ENCODE peak calls at places on chromosomes 6 and 20, in eight cellular contexts. One of them, this sample, is unnamed.

GRCh38 chr20:32149566-32150170 is 40.2 kb downstream of the TM9SF4 start:
- DNase-seq in heart left ventricle: no peak
- DNase-seq in endothelial cell of umbilical vein: no peak
- DNase-seq in uterus: no peak
- DNase-seq in A549: no peak
- DNase-seq in ovary: no peak
- DNase-seq in upper lobe of left lung: no peak
- DNase-seq in K562: no peak
- DNase-seq in this sample: no peak

GRCh38 chr6:114304304-114304887 is 38.4 kb downstream of the HS3ST5 start:
- DNase-seq in heart left ventricle: no peak
- DNase-seq in endothelial cell of umbilical vein: peak; percentile 19
- DNase-seq in uterus: no peak
- DNase-seq in A549: no peak
- DNase-seq in ovary: no peak
- DNase-seq in upper lobe of left lung: no peak
- DNase-seq in K562: no peak
- DNase-seq in this sample: no peak

GRCh38 chr20:21109144-21109543 is 3.0 kb upstream of the LINC00237 start:
- DNase-seq in heart left ventricle: no peak
- DNase-seq in endothelial cell of umbilical vein: no peak
- DNase-seq in uterus: no peak
- DNase-seq in A549: no peak
- DNase-seq in ovary: no peak
- DNase-seq in upper lobe of left lung: no peak
- DNase-seq in K562: no peak
- DNase-seq in this sample: no peak

GRCh38 chr20:22584630-22584921 is 204 bp upstream of the FOXA2 start:
- DNase-seq in heart left ventricle: no peak
- DNase-seq in endothelial cell of umbilical vein: no peak
- DNase-seq in uterus: no peak
- DNase-seq in A549: peak; percentile 98
- DNase-seq in ovary: no peak
- DNase-seq in upper lobe of left lung: peak; percentile 94
- DNase-seq in K562: no peak
- DNase-seq in this sample: no peak

GRCh38 chr20:53867741-53868351 is 202.5 kb downstream of the BCAS1 start:
- DNase-seq in heart left ventricle: no peak
- DNase-seq in endothelial cell of umbilical vein: no peak
- DNase-seq in uterus: no peak
- DNase-seq in A549: no peak
- DNase-seq in ovary: no peak
- DNase-seq in upper lobe of left lung: no peak
- DNase-seq in K562: no peak
- DNase-seq in this sample: no peak

GRCh38 chr6:50849016-50849748 is 30.5 kb downstream of the TFAP2B start:
- DNase-seq in heart left ventricle: no peak
- DNase-seq in endothelial cell of umbilical vein: no peak
- DNase-seq in uterus: no peak
- DNase-seq in A549: no peak
- DNase-seq in ovary: no peak
- DNase-seq in upper lobe of left lung: peak; percentile 33
- DNase-seq in K562: no peak
- DNase-seq in this sample: no peak

GRCh38 chr6:17633465-17634188 is 33.5 kb downstream of the FAM8A1 start:
- DNase-seq in heart left ventricle: no peak
- DNase-seq in endothelial cell of umbilical vein: no peak
- DNase-seq in uterus: no peak
- DNase-seq in A549: no peak
- DNase-seq in ovary: no peak
- DNase-seq in upper lobe of left lung: no peak
- DNase-seq in K562: no peak
- DNase-seq in this sample: no peak

GRCh38 chr20:47350691-47351545 is 5.6 kb downstream of the ZMYND8 start:
- DNase-seq in heart left ventricle: no peak
- DNase-seq in endothelial cell of umbilical vein: peak; percentile 71
- DNase-seq in uterus: no peak
- DNase-seq in A549: no peak
- DNase-seq in ovary: no peak
- DNase-seq in upper lobe of left lung: no peak
- DNase-seq in K562: no peak
- DNase-seq in this sample: no peak

GRCh38 chr20:668638-669037 is 7.0 kb downstream of the SCRT2 start:
- DNase-seq in heart left ventricle: no peak
- DNase-seq in endothelial cell of umbilical vein: no peak
- DNase-seq in uterus: no peak
- DNase-seq in A549: no peak
- DNase-seq in ovary: no peak
- DNase-seq in upper lobe of left lung: no peak
- DNase-seq in K562: no peak
- DNase-seq in this sample: no peak

GRCh38 chr6:125423047-125423446 is 121.3 kb upstream of the HDDC2 start:
- DNase-seq in heart left ventricle: no peak
- DNase-seq in endothelial cell of umbilical vein: no peak
- DNase-seq in uterus: no peak
- DNase-seq in A549: no peak
- DNase-seq in ovary: no peak
- DNase-seq in upper lobe of left lung: no peak
- DNase-seq in K562: no peak
- DNase-seq in this sample: no peak

GRCh38 chr20:18851556-18852098 is 38.0 kb downstream of the SCP2D1 start:
- DNase-seq in heart left ventricle: no peak
- DNase-seq in endothelial cell of umbilical vein: no peak
- DNase-seq in uterus: no peak
- DNase-seq in A549: no peak
- DNase-seq in ovary: no peak
- DNase-seq in upper lobe of left lung: no peak
- DNase-seq in K562: no peak
- DNase-seq in this sample: no peak

GRCh38 chr6:116492331-116493067 is 18.9 kb upstream of the CALHM5 start:
- DNase-seq in heart left ventricle: no peak
- DNase-seq in endothelial cell of umbilical vein: peak; percentile 63
- DNase-seq in uterus: no peak
- DNase-seq in A549: no peak
- DNase-seq in ovary: no peak
- DNase-seq in upper lobe of left lung: no peak
- DNase-seq in K562: peak; percentile 18
- DNase-seq in this sample: no peak

GRCh38 chr6:137883400-137883888 is 16.4 kb downstream of the TNFAIP3 start:
- DNase-seq in heart left ventricle: no peak
- DNase-seq in endothelial cell of umbilical vein: peak; percentile 79
- DNase-seq in uterus: no peak
- DNase-seq in A549: no peak
- DNase-seq in ovary: no peak
- DNase-seq in upper lobe of left lung: no peak
- DNase-seq in K562: no peak
- DNase-seq in this sample: peak; percentile 71

GRCh38 chr6:89308525-89309400 is 6.3 kb downstream of the GABRR2 start:
- DNase-seq in heart left ventricle: no peak
- DNase-seq in endothelial cell of umbilical vein: no peak
- DNase-seq in uterus: no peak
- DNase-seq in A549: no peak
- DNase-seq in ovary: no peak
- DNase-seq in upper lobe of left lung: no peak
- DNase-seq in K562: no peak
- DNase-seq in this sample: no peak

GRCh38 chr20:16612708-16613107 is 39.5 kb upstream of the KIF16B start:
- DNase-seq in heart left ventricle: peak; percentile 54
- DNase-seq in endothelial cell of umbilical vein: no peak
- DNase-seq in uterus: no peak
- DNase-seq in A549: no peak
- DNase-seq in ovary: no peak
- DNase-seq in upper lobe of left lung: no peak
- DNase-seq in K562: no peak
- DNase-seq in this sample: no peak

DNA sequence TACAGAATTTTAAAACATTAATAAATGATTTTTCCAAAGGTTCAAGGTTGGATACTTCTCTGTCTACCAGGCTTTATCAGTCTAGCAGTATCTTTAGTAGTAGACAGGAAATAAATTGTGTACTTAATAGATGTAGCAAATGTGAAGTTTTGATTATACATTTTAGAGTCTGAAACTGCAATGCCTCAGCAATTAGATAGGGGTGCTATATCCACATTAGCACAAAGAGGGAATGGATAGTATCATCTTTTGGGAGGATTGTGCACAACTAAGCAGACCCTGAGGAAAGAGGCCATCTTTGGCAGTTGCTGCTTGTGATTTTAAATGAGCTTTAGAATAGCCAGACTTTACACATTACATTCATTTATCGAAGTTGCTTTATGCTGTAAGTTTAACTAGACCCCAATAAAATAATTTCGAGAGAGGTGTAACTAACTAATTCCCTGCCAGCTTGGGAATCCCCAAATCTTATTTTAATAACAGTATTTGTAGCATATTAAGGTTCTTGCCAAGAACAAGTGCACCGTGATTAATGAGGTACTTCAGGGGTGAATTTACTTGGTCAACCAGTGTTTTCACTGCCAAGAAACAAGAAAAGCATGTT is 2.8 kb downstream of the KCNQ5 start:
- DNase-seq in heart left ventricle: no peak
- DNase-seq in endothelial cell of umbilical vein: no peak
- DNase-seq in uterus: no peak
- DNase-seq in A549: peak; percentile 28
- DNase-seq in ovary: no peak
- DNase-seq in upper lobe of left lung: no peak
- DNase-seq in K562: peak; percentile 42
- DNase-seq in this sample: no peak
- TF ChIP-seq CTCF in heart left ventricle: peak; percentile 50
- TF ChIP-seq CTCF in endothelial cell of umbilical vein: peak; percentile 41
- TF ChIP-seq CTCF in uterus: peak; percentile 13
- TF ChIP-seq CTCF in A549: no peak
- TF ChIP-seq CTCF in ovary: no peak
- TF ChIP-seq CTCF in upper lobe of left lung: peak; percentile 48
- TF ChIP-seq CTCF in K562: peak; percentile 74
- TF ChIP-seq CTCF in this sample: no peak

GRCh38 chr6:71908162-71908765 is 21.9 kb downstream of the RIMS1 start:
- DNase-seq in heart left ventricle: no peak
- DNase-seq in endothelial cell of umbilical vein: no peak
- DNase-seq in uterus: no peak
- DNase-seq in A549: no peak
- DNase-seq in ovary: no peak
- DNase-seq in upper lobe of left lung: no peak
- DNase-seq in K562: no peak
- DNase-seq in this sample: no peak

GRCh38 chr6:71913431-71913830 is 27.1 kb downstream of the RIMS1 start:
- DNase-seq in heart left ventricle: no peak
- DNase-seq in endothelial cell of umbilical vein: no peak
- DNase-seq in uterus: no peak
- DNase-seq in A549: no peak
- DNase-seq in ovary: no peak
- DNase-seq in upper lobe of left lung: no peak
- DNase-seq in K562: no peak
- DNase-seq in this sample: no peak
- TF ChIP-seq POLR2A in heart left ventricle: no peak
- TF ChIP-seq POLR2A in endothelial cell of umbilical vein: no peak
- TF ChIP-seq POLR2A in uterus: no peak
- TF ChIP-seq POLR2A in A549: no peak
- TF ChIP-seq POLR2A in ovary: no peak
- TF ChIP-seq POLR2A in upper lobe of left lung: no peak
- TF ChIP-seq POLR2A in K562: no peak
- TF ChIP-seq POLR2A in this sample: no peak

GRCh38 chr6:28814032-28814976 is 109.5 kb downstream of the TRIM27 start:
- DNase-seq in heart left ventricle: no peak
- DNase-seq in endothelial cell of umbilical vein: no peak
- DNase-seq in uterus: no peak
- DNase-seq in A549: no peak
- DNase-seq in ovary: no peak
- DNase-seq in upper lobe of left lung: peak; percentile 70
- DNase-seq in K562: no peak
- DNase-seq in this sample: no peak

GRCh38 chr6:28816339-28816908 is 107.4 kb downstream of the TRIM27 start:
- DNase-seq in heart left ventricle: no peak
- DNase-seq in endothelial cell of umbilical vein: no peak
- DNase-seq in uterus: no peak
- DNase-seq in A549: no peak
- DNase-seq in ovary: no peak
- DNase-seq in upper lobe of left lung: no peak
- DNase-seq in K562: no peak
- DNase-seq in this sample: no peak

GRCh38 chr6:28816909-28817807 is 106.6 kb downstream of the TRIM27 start:
- DNase-seq in heart left ventricle: no peak
- DNase-seq in endothelial cell of umbilical vein: peak; percentile 26
- DNase-seq in uterus: no peak
- DNase-seq in A549: no peak
- DNase-seq in ovary: no peak
- DNase-seq in upper lobe of left lung: no peak
- DNase-seq in K562: peak; percentile 66
- DNase-seq in this sample: no peak

GRCh38 chr6:28812778-28813569 is 110.8 kb downstream of the TRIM27 start:
- DNase-seq in heart left ventricle: no peak
- DNase-seq in endothelial cell of umbilical vein: no peak
- DNase-seq in uterus: no peak
- DNase-seq in A549: no peak
- DNase-seq in ovary: no peak
- DNase-seq in upper lobe of left lung: no peak
- DNase-seq in K562: no peak
- DNase-seq in this sample: no peak

GRCh38 chr6:28817808-28818145 is 106.0 kb downstream of the TRIM27 start:
- DNase-seq in heart left ventricle: no peak
- DNase-seq in endothelial cell of umbilical vein: no peak
- DNase-seq in uterus: no peak
- DNase-seq in A549: no peak
- DNase-seq in ovary: no peak
- DNase-seq in upper lobe of left lung: no peak
- DNase-seq in K562: no peak
- DNase-seq in this sample: no peak
- H3K4me3 ChIP-seq in heart left ventricle: no peak overlapping the region
- H3K4me3 ChIP-seq in endothelial cell of umbilical vein: no peak overlapping the region
- H3K4me3 ChIP-seq in uterus: no peak overlapping the region
- H3K4me3 ChIP-seq in A549: peak overlapping the region; percentile 51
- H3K4me3 ChIP-seq in ovary: no peak overlapping the region
- H3K4me3 ChIP-seq in upper lobe of left lung: no peak overlapping the region
- H3K4me3 ChIP-seq in K562: peak overlapping the region; percentile 45
- H3K4me3 ChIP-seq in this sample: no peak overlapping the region

DNA sequence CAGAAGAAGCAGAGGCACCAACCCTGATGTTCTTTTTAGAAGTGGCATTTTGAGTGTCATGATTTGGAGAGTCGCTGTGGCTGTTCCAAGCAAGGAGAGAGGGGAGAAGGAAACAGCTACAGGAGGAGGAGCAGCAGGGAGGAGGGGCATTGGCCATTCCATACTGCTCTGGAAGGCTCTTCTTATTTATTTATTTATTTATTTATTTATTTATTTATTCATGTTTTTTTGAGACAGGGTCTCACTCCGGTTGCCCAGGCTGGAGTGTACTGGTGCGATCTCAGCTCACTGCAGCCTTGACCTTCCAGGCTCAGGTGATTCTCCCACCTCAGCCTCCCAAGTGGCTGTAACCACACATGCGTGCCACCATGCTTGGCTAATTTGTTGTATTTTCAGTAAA is 178.3 kb upstream of the PROKR2 start:
- DNase-seq in heart left ventricle: no peak
- DNase-seq in endothelial cell of umbilical vein: no peak
- DNase-seq in uterus: no peak
- DNase-seq in A549: no peak
- DNase-seq in ovary: no peak
- DNase-seq in upper lobe of left lung: no peak
- DNase-seq in K562: no peak
- DNase-seq in this sample: no peak
- TF ChIP-seq CTCF in heart left ventricle: no peak
- TF ChIP-seq CTCF in endothelial cell of umbilical vein: no peak
- TF ChIP-seq CTCF in uterus: no peak
- TF ChIP-seq CTCF in A549: no peak
- TF ChIP-seq CTCF in ovary: no peak
- TF ChIP-seq CTCF in upper lobe of left lung: no peak
- TF ChIP-seq CTCF in K562: no peak
- TF ChIP-seq CTCF in this sample: no peak

GRCh38 chr6:26157150-26157837 is 70.1 kb downstream of the HFE start:
- DNase-seq in heart left ventricle: peak; percentile 65
- DNase-seq in endothelial cell of umbilical vein: peak; percentile 72
- DNase-seq in uterus: peak; percentile 72
- DNase-seq in A549: peak; percentile 30
- DNase-seq in ovary: peak; percentile 71
- DNase-seq in upper lobe of left lung: peak; percentile 29
- DNase-seq in K562: peak; percentile 60
- DNase-seq in this sample: no peak
- TF ChIP-seq POLR2A in heart left ventricle: no peak
- TF ChIP-seq POLR2A in endothelial cell of umbilical vein: peak; percentile 24
- TF ChIP-seq POLR2A in uterus: no peak
- TF ChIP-seq POLR2A in A549: peak; percentile 51
- TF ChIP-seq POLR2A in ovary: peak; percentile 55
- TF ChIP-seq POLR2A in upper lobe of left lung: no peak
- TF ChIP-seq POLR2A in K562: peak; percentile 99
- TF ChIP-seq POLR2A in this sample: peak; percentile 75